ENCODE peak calls at places on chromosomes 4 and X, in four cellular contexts. One of them, this sample, is unnamed.

GRCh38 chrX:8424941-8425340 is 39.7 kb upstream of the VCX3B start:
- DNase-seq in HL-60: no peak
- DNase-seq in K562: no peak
- DNase-seq in GM12878: no peak
- DNase-seq in this sample: no peak

GRCh38 chr4:33882246-33882990 is 2361.9 kb downstream of the ARAP2 start:
- DNase-seq in HL-60: no peak
- DNase-seq in K562: no peak
- DNase-seq in GM12878: no peak
- DNase-seq in this sample: no peak

GRCh38 chr4:163808091-163808490 is 313.6 kb downstream of the TMA16 start:
- DNase-seq in HL-60: no peak
- DNase-seq in K562: no peak
- DNase-seq in GM12878: no peak
- DNase-seq in this sample: no peak

GRCh38 chrX:44651347-44651746 is 108.7 kb upstream of the FUNDC1 start:
- DNase-seq in HL-60: no peak
- DNase-seq in K562: no peak
- DNase-seq in GM12878: no peak
- DNase-seq in this sample: no peak

GRCh38 chrX:18422325-18422724 is 3.1 kb upstream of the CDKL5 start:
- DNase-seq in HL-60: no peak
- DNase-seq in K562: no peak
- DNase-seq in GM12878: no peak
- DNase-seq in this sample: no peak

GRCh38 chr4:44210750-44211149 is 237.9 kb downstream of the KCTD8 start:
- DNase-seq in HL-60: no peak
- DNase-seq in K562: no peak
- DNase-seq in GM12878: no peak
- DNase-seq in this sample: no peak

GRCh38 chr4:79237836-79238235 is 88.0 kb downstream of the NAA11 start:
- DNase-seq in HL-60: no peak
- DNase-seq in K562: no peak
- DNase-seq in GM12878: no peak
- DNase-seq in this sample: no peak

GRCh38 chr4:110854021-110854678 is 231.3 kb upstream of the PITX2 start:
- DNase-seq in HL-60: no peak
- DNase-seq in K562: no peak
- DNase-seq in GM12878: no peak
- DNase-seq in this sample: no peak

GRCh38 chrX:26586570-26586969 is 370.6 kb downstream of the MAGEB5 start:
- DNase-seq in HL-60: no peak
- DNase-seq in K562: no peak
- DNase-seq in GM12878: no peak
- DNase-seq in this sample: no peak

GRCh38 chrX:17473021-17473420 is 98.0 kb downstream of the NHS start:
- DNase-seq in HL-60: no peak
- DNase-seq in K562: no peak
- DNase-seq in GM12878: no peak
- DNase-seq in this sample: no peak

GRCh38 chr4:102787096-102787867 is 26.5 kb upstream of the MANBA start:
- DNase-seq in HL-60: no peak
- DNase-seq in K562: no peak
- DNase-seq in GM12878: no peak
- DNase-seq in this sample: no peak

GRCh38 chrX:136064661-136065043 is 79.4 kb downstream of the SLC9A6 start:
- DNase-seq in HL-60: no peak
- DNase-seq in K562: no peak
- DNase-seq in GM12878: no peak
- DNase-seq in this sample: no peak

GRCh38 chrX:57121162-57121741 is at the start of gene SPIN2B:
- DNase-seq in HL-60: peak; percentile 61
- DNase-seq in K562: peak; percentile 78
- DNase-seq in GM12878: peak; percentile 51
- DNase-seq in this sample: peak; percentile 68

GRCh38 chr4:122679317-122679716 is 53.2 kb upstream of the BBS12 start:
- DNase-seq in HL-60: no peak
- DNase-seq in K562: no peak
- DNase-seq in GM12878: no peak
- DNase-seq in this sample: no peak

GRCh38 chr4:180058731-180059215 is 2184.4 kb upstream of the TENM3 start:
- DNase-seq in HL-60: no peak
- DNase-seq in K562: no peak
- DNase-seq in GM12878: no peak
- DNase-seq in this sample: no peak

GRCh38 chrX:5646818-5647217 is 581.8 kb downstream of the NLGN4X start:
- DNase-seq in HL-60: no peak
- DNase-seq in K562: no peak
- DNase-seq in GM12878: peak; percentile 66
- DNase-seq in this sample: no peak

GRCh38 chrX:107718156-107718621 is 57.4 kb downstream of the TSC22D3 start:
- DNase-seq in HL-60: peak; percentile 57
- DNase-seq in K562: peak; percentile 74
- DNase-seq in GM12878: no peak
- DNase-seq in this sample: no peak

GRCh38 chr4:40976343-40976742 is 226.6 kb downstream of the NSUN7 start:
- DNase-seq in HL-60: no peak
- DNase-seq in K562: peak; percentile 33
- DNase-seq in GM12878: no peak
- DNase-seq in this sample: no peak

DNA sequence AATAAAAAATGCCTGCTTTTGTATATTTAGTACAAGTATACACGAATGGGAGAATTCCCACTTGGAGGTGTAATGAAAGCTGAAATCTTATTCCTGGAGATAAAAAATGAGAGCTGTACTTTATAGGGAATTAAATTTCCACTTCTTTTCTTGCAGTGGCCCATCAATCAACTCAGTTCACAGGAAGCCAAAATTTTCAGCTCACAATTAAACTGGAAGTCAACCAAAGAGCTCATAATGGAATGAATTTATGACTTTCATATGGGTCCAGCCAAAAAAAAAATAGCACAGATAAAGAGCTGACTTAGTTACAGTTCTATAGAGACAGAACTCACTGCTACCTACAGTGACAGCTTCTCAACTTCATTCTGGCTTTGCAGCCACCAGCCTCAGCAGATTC is 115.2 kb upstream of the TBC1D9 start:
- DNase-seq in HL-60: no peak
- DNase-seq in K562: no peak
- DNase-seq in GM12878: no peak
- DNase-seq in this sample: no peak
- TF ChIP-seq SPI1 in HL-60: no peak
- TF ChIP-seq SPI1 in K562: no peak
- TF ChIP-seq SPI1 in GM12878: no peak
- TF ChIP-seq SPI1 in this sample: no peak

DNA sequence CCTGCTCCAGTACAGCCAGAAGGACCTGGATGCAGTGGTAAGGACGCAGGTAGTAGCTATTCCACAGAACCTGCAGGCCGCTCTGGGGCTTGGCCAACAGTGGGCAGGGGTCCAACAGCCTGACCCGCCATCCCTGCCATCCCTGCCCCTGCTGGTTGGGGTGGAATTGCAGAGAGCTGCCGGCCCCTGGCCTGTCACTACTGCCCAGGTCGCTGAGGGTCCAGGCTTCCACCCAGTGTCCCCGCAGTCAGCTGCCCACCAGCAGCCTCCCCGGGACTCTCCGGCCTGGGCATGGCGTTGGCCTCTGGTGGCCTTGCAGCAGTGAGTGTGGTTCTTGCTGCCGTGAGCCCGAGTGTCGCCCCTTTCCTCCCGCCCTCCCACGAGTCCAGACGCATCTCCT is 16.3 kb downstream of the TACC3 start:
- DNase-seq in HL-60: no peak
- DNase-seq in K562: no peak
- DNase-seq in GM12878: no peak
- DNase-seq in this sample: no peak
- TF ChIP-seq SPI1 in HL-60: no peak
- TF ChIP-seq SPI1 in K562: no peak
- TF ChIP-seq SPI1 in GM12878: no peak
- TF ChIP-seq SPI1 in this sample: no peak

GRCh38 chr4:152352645-152353116 is 183.2 kb downstream of the FBXW7 start:
- DNase-seq in HL-60: no peak
- DNase-seq in K562: no peak
- DNase-seq in GM12878: peak; percentile 59
- DNase-seq in this sample: peak; percentile 3
- TF ChIP-seq SPI1 in HL-60: no peak
- TF ChIP-seq SPI1 in K562: no peak
- TF ChIP-seq SPI1 in GM12878: no peak
- TF ChIP-seq SPI1 in this sample: no peak

DNA sequence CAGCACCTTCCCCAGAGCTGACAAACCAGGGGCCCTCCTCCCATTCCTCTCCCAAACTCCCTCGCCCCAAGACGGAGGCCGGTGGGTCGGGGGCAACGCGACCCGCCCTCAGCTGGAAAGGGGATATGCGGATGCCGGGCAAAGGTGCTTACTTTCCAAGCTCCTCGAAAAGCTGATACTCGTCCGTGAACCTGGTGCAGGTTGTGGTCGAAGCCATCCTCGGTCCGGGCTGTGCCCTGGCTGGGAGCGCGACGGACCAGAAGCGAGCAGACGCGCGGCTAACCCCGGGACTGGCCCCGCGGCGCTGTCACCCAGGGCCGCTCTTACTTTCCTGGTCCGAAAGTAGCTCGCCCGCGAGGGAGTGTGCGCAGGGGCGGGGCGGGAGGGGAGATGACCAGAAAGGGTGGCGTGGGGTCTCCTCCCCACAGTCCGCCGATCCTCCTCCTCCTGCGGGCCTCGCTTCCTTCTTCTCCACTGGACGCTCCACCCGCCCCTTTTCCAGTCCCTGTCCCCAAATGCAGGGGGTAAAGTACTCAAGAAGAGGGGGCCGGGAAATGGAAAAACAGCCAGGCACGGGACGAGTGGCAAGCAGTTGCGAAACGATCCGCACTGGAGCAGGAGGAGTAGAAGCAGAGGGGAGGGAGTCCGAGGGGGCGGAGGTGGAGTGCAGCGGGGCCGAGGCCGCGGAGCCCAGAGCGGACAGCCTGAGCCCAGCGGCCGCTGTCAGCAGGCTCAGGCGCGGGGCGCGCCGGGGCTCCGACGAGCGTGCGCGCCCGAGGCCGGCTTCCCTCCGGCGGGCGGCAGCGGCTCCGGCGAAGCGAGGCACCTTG is 471 bp downstream of the CAMK2D start:
- DNase-seq in HL-60: peak; percentile 42
- DNase-seq in K562: no peak
- DNase-seq in GM12878: no peak
- DNase-seq in this sample: peak; percentile 28
- TF ChIP-seq SPI1 in HL-60: no peak
- TF ChIP-seq SPI1 in K562: no peak
- TF ChIP-seq SPI1 in GM12878: no peak
- TF ChIP-seq SPI1 in this sample: no peak

GRCh38 chr4:138643827-138644226 is 371.8 kb upstream of the NOCT start:
- DNase-seq in HL-60: no peak
- DNase-seq in K562: no peak
- DNase-seq in GM12878: no peak
- DNase-seq in this sample: no peak

GRCh38 chr4:138644322-138644721 is 371.3 kb upstream of the NOCT start:
- DNase-seq in HL-60: no peak
- DNase-seq in K562: no peak
- DNase-seq in GM12878: no peak
- DNase-seq in this sample: no peak

GRCh38 chr4:138647433-138647832 is 368.1 kb upstream of the NOCT start:
- DNase-seq in HL-60: no peak
- DNase-seq in K562: no peak
- DNase-seq in GM12878: no peak
- DNase-seq in this sample: no peak

GRCh38 chr4:138646383-138646782 is 369.2 kb upstream of the NOCT start:
- DNase-seq in HL-60: no peak
- DNase-seq in K562: no peak
- DNase-seq in GM12878: no peak
- DNase-seq in this sample: no peak

DNA sequence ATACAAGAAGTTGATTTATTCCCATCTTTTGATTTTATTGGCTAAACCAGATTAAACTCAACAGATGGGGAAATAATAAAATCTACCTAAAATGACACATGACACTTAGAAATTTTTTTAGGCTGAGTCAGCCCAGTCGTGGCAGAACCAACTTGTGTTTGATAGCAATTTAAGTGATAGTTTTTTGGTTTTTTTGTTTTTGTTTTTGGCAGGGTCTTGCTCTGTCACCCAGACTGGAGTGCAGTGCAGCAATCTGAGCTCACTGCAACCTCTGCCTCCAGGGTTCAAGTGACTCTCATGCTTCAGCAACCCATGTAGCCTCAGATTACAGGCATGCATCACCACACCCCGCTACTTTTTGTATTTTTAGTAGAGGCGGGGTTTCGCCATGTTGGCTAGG is 370.3 kb upstream of the NOCT start:
- DNase-seq in HL-60: no peak
- DNase-seq in K562: no peak
- DNase-seq in GM12878: no peak
- DNase-seq in this sample: no peak
- TF ChIP-seq SPI1 in HL-60: no peak
- TF ChIP-seq SPI1 in K562: no peak
- TF ChIP-seq SPI1 in GM12878: no peak
- TF ChIP-seq SPI1 in this sample: no peak

DNA sequence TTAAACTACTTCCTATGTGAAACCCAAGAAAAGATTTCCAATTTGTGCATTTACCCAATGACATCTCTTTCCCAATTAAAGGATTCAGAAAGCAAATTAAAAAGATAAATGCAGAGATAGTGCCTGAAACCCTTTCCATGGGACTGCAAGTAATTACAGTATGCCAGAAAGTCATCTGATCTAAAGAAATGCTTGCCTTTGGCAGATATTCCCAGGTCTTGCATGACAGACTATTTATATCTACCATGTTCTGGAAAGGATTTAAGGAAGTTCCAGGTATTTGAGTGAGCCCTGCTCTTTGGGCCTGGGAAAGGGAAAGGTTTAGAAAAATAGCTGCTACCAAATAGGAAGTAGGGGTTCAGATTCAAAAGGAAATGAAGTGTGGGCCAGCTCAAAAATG is 41.6 kb upstream of the CXorf38 start:
- DNase-seq in HL-60: no peak
- DNase-seq in K562: no peak
- DNase-seq in GM12878: no peak
- DNase-seq in this sample: no peak
- TF ChIP-seq SPI1 in HL-60: no peak
- TF ChIP-seq SPI1 in K562: no peak
- TF ChIP-seq SPI1 in GM12878: no peak
- TF ChIP-seq SPI1 in this sample: no peak

GRCh38 chr4:76622126-76622525 is 187.1 kb downstream of the SHROOM3 start:
- DNase-seq in HL-60: no peak
- DNase-seq in K562: no peak
- DNase-seq in GM12878: no peak
- DNase-seq in this sample: no peak
- TF ChIP-seq SPI1 in HL-60: no peak
- TF ChIP-seq SPI1 in K562: no peak
- TF ChIP-seq SPI1 in GM12878: no peak
- TF ChIP-seq SPI1 in this sample: no peak